ENCODE peak calls at places on chromosome 19, in four cellular contexts. H is H1, G is K562, Z is HCT116. R is an unnamed sample.

GRCh38 chr19:51460164-51460992 is 2.1 kb upstream of the SIGLEC8 start:
- DNase-seq in Z (no peak), G (peak), H (no peak), R (peak)

GRCh38 chr19:55451522-55452380 is 8.7 kb upstream of the SHISA7 start:
- DNase-seq in H (peak), G (peak), Z (no peak), R (no peak)

GRCh38 chr19:7418575-7418974 is 69.8 kb downstream of the ARHGEF18 start:
- DNase-seq in G (no peak), H (no peak), Z (no peak), R (no peak)

GRCh38 chr19:52428937-52429336 is at the start of gene ZNF534:
- DNase-seq in Z (no peak), G (peak), H (no peak), R (no peak)

GRCh38 chr19:15589760-15590451 is 25.1 kb upstream of the CYP4F8 start:
- DNase-seq in Z (no peak), H (no peak), G (no peak), R (no peak)

GRCh38 chr19:23788415-23788814 is 29.7 kb upstream of the ZNF681 start:
- DNase-seq in H (peak), Z (no peak), G (no peak), R (no peak)

GRCh38 chr19:29687244-29687896 is 22.1 kb downstream of the PLEKHF1 start:
- DNase-seq in Z (no peak), G (peak), H (no peak), R (no peak)

GRCh38 chr19:48651682-48652046 is 5.7 kb upstream of the CA11 start:
- DNase-seq in G (no peak), Z (no peak), H (no peak), R (no peak)

GRCh38 chr19:22286151-22286810 is at the start of gene ZNF729:
- DNase-seq in G (no peak), H (no peak), Z (no peak), R (no peak)

GRCh38 chr19:23851966-23852365 is 62.7 kb upstream of the ZNF726 start:
- DNase-seq in H (no peak), G (no peak), Z (no peak), R (no peak)

GRCh38 chr19:30621326-30621920 is 249.2 kb downstream of the ZNF536 start:
- DNase-seq in H (no peak), G (no peak), Z (no peak), R (no peak)

GRCh38 chr19:47082493-47082892 is 31.1 kb downstream of the ZC3H4 start:
- DNase-seq in G (no peak), H (no peak), Z (no peak), R (no peak)

GRCh38 chr19:16139752-16140151 is 3.7 kb upstream of the HSH2D start:
- DNase-seq in G (no peak), Z (no peak), H (no peak), R (no peak)

GRCh38 chr19:2982983-2983350 is 5.6 kb downstream of the TLE6 start:
- DNase-seq in G (no peak), H (no peak), Z (no peak), R (peak)

GRCh38 chr19:34480971-34481821 is at the start of gene WTIP:
- DNase-seq in G (no peak), H (peak), Z (peak), R (peak)

GRCh38 chr19:53980553-53981407 is 10.7 kb upstream of the CACNG6 start:
- DNase-seq in Z (peak), H (peak), G (no peak), R (peak)

GRCh38 chr19:2261438-2262172 is 5.4 kb upstream of the JSRP1 start:
- DNase-seq in H (peak), Z (peak), G (peak), R (peak)

GRCh38 chr19:39823693-39824092 is 10.3 kb downstream of the DYRK1B start:
- DNase-seq in G (no peak), H (no peak), Z (no peak), R (no peak)

GRCh38 chr19:6209233-6209632 is 70.5 kb downstream of the MLLT1 start:
- DNase-seq in Z (no peak), H (no peak), G (no peak), R (no peak)

GRCh38 chr19:55099557-55100506 is 17.6 kb downstream of the PPP1R12C start:
- DNase-seq in Z (no peak), H (peak), G (peak), R (no peak)

GRCh38 chr19:24029941-24030636 is 56.9 kb upstream of the ZNF254 start:
- DNase-seq in Z (no peak), H (no peak), G (no peak), R (no peak)

GRCh38 chr19:49677901-49678674 is 1.0 kb downstream of the PRMT1 start:
- DNase-seq in G (peak), H (peak), Z (no peak), R (peak)

GRCh38 chr19:29645491-29645867 is 19.8 kb upstream of the PLEKHF1 start:
- DNase-seq in H (no peak), G (no peak), Z (no peak), R (no peak)

GRCh38 chr19:48271531-48272151 is 1.8 kb downstream of the ZNF114 start:
- DNase-seq in G (no peak), Z (no peak), H (peak), R (peak)

GRCh38 chr19:43662487-43662886 is 7.5 kb downstream of the PLAUR start:
- DNase-seq in H (peak), Z (no peak), G (no peak), R (no peak)

GRCh38 chr19:14383898-14384669 is 2.8 kb downstream of the ADGRE5 start:
- DNase-seq in H (no peak), Z (no peak), G (peak), R (no peak)

GRCh38 chr19:47494729-47495128 is 10.7 kb upstream of the KPTN start:
- DNase-seq in G (no peak), H (no peak), Z (no peak), R (no peak)

GRCh38 chr19:33718668-33719259 is 77.9 kb upstream of the KCTD15 start:
- DNase-seq in G (no peak), H (no peak), Z (no peak), R (no peak)

GRCh38 chr19:46297700-46298476 is 1.0 kb downstream of the HIF3A start:
- DNase-seq in G (peak), Z (no peak), H (peak), R (peak)

GRCh38 chr19:30222428-30222873 is 149.7 kb upstream of the ZNF536 start:
- DNase-seq in G (peak), H (peak), Z (no peak), R (no peak)

GRCh38 chr19:2333027-2333806 is 4.7 kb downstream of the SPPL2B start:
- DNase-seq in H (peak), Z (no peak), G (no peak), R (no peak)

GRCh38 chr19:31810536-31811109 is 461.4 kb upstream of the TSHZ3 start:
- DNase-seq in G (no peak), H (no peak), Z (no peak), R (no peak)

GRCh38 chr19:51712461-51713081 is 11.2 kb downstream of the HAS1 start:
- DNase-seq in Z (no peak), G (peak), H (peak), R (no peak)

GRCh38 chr19:3056454-3057016 is 5.8 kb downstream of the TLE5 start:
- DNase-seq in G (no peak), H (peak), Z (no peak), R (no peak)

GRCh38 chr19:50870417-50871089 is 2.7 kb upstream of the KLK2 start:
- DNase-seq in Z (no peak), G (peak), H (peak), R (no peak)

GRCh38 chr19:40360020-40360686 is 11.7 kb downstream of the PLD3 start:
- DNase-seq in H (no peak), G (no peak), Z (no peak), R (no peak)

GRCh38 chr19:31315621-31316011 is 33.6 kb downstream of the TSHZ3 start:
- DNase-seq in Z (no peak), H (no peak), G (no peak), R (no peak)

DNA sequence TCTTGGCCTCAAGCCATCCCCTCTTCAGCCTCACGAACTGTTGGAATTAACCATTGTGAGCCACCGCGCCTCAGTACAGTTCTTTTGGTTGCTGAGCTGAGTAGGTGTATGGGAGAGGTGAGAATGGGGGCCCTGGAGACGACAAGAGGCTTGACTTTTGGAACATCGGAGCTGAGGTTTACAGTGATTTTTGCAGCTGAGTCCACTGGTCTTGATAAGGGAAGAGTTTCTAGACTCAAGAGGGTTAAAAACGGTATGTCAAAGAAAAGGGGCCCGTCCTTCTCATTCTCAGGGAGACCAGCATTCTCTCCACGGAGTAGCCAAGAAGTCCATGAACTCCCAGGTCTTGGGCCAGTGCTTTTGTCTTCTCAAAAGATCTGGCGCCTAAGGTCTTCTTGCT is 6.5 kb upstream of the QTRT1 start:
- DNase-seq in H (no peak), G (no peak), Z (no peak), R (no peak)
- TF ChIP-seq POLR2AphosphoS5 in H (no peak), G (no peak), Z (no peak), R (no peak)

GRCh38 chr19:917323-918151 is at the start of gene KISS1R:
- DNase-seq in G (peak), Z (no peak), H (peak), R (no peak)
- TF ChIP-seq MAX in G (peak), Z (peak), H (peak), R (no peak)

GRCh38 chr19:19649580-19649995 is 6.1 kb upstream of the GMIP start:
- DNase-seq in Z (no peak), G (no peak), H (no peak), R (no peak)
- H3K27ac ChIP-seq in Z (no peak), G (no peak), H (no peak), R (no peak)

GRCh38 chr19:38413416-38413815 is 10.5 kb downstream of the FAM98C start:
- DNase-seq in H (no peak), Z (no peak), G (no peak), R (no peak)

GRCh38 chr19:38417146-38417543 is 8.9 kb downstream of the RASGRP4 start:
- DNase-seq in G (no peak), H (no peak), Z (no peak), R (no peak)

GRCh38 chr19:38420935-38421334 is 5.1 kb downstream of the RASGRP4 start:
- DNase-seq in H (no peak), G (no peak), Z (no peak), R (no peak)

GRCh38 chr19:38421856-38422255 is 4.2 kb downstream of the RASGRP4 start:
- DNase-seq in H (no peak), Z (no peak), G (no peak), R (no peak)

DNA sequence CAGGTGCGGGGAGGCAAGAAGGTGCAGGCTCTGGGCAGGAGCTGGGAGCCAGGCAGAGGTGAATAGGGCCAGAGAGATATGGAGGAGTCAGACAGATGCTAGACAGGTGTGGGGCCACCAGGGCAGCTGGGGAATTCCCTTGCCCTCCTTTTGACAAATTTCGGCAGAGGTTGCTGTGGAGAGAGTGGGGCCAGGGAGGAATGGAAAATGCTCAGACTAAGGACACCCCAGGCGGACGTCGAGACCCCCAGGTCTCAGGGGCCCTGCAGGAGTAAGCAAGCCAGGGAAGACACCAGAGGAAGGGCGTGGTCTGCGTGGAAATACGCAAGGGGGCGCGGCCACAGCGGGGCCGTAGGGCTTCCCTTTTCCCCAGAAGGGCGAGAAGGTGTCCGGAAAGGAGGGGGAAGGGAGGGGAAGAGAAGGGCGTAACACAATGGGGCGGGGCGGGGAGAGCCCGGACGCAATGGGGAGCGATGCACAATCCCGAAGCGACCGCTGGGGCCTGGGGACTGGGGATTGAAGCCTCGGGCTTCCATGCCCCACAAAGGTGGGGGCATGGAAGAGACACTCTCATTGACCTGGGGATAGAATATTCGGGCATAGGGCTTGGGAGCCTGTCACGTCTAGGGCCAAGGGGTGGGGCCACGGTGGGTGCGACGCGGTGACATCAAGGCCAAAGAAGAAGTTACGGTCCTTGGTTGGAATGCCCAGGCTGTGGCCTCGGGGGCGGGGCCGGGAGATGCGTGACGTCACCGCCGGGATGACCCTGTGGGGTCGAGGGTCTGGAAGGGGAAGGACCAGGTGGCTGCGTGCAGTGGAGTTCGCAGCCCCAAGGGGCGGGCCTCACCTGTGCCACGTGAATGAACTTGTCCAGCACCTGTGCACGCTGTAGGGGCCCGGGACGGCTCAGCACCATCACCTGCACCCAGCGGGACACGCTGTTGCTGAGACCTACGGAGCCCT is 8.2 kb downstream of the RASGRP4 start:
- DNase-seq in G (peak), Z (peak), H (peak), R (no peak)
- TF ChIP-seq POLR2AphosphoS5 in G (no peak), Z (no peak), H (peak), R (no peak)

GRCh38 chr19:4591296-4591695 is 31.8 kb upstream of the SEMA6B start:
- DNase-seq in G (no peak), Z (no peak), H (no peak), R (no peak)
- TF ChIP-seq MAX in G (no peak), Z (no peak), H (no peak), R (no peak)

GRCh38 chr19:13060233-13060963 is 42.3 kb downstream of the LYL1 start:
- DNase-seq in H (peak), Z (no peak), G (no peak), R (no peak)
- H3K27ac ChIP-seq in H (no peak), Z (peak), G (no peak), R (no peak)

R was measured in endothelial cell of umbilical vein.